ENCODE peak calls at places on chromosomes 13 and 19, in nine cellular contexts. F, M, U, K, J, N, H, X and E are unnamed samples.
A peak's percentile ranks its signal among the peaks of the same experiment; 100 is the strongest.

GRCh38 chr19:3285647-3286176 is 61.3 kb downstream of the CELF5 start:
- DNase-seq in F (peak; percentile 77), M (no peak), U (no peak), K (peak; percentile 87), J (no peak), N (no peak), H (no peak), X (peak; percentile 5), E (no peak)

GRCh38 chr19:2734589-2735288 is 5.1 kb downstream of the SLC39A3 start:
- DNase-seq in F (peak; percentile 17), M (no peak), U (no peak), K (no peak), J (no peak), N (no peak), H (no peak), X (no peak), E (no peak)

GRCh38 chr13:74768521-74769090 is 634.4 kb upstream of the KLF12 start:
- DNase-seq in F (no peak), M (no peak), U (no peak), K (no peak), J (no peak), N (no peak), H (no peak), X (no peak), E (no peak)

GRCh38 chr13:87122551-87122950 is 548.6 kb upstream of the SLITRK5 start:
- DNase-seq in F (no peak), M (no peak), U (no peak), K (no peak), J (no peak), N (no peak), H (peak; percentile 76), X (peak; percentile 61), E (no peak)

GRCh38 chr13:43339843-43340550 is 316.6 kb downstream of the DNAJC15 start:
- DNase-seq in F (no peak), M (no peak), U (no peak), K (no peak), J (no peak), N (no peak), H (peak; percentile 49), X (no peak), E (no peak)

GRCh38 chr13:74325106-74325505 is 190.9 kb upstream of the KLF12 start:
- DNase-seq in F (peak; percentile 69), M (no peak), U (peak; percentile 18), K (no peak), J (no peak), N (no peak), H (peak; percentile 59), X (peak; percentile 84), E (peak; percentile 35)

GRCh38 chr13:71412231-71412630 is 454.8 kb downstream of the DACH1 start:
- DNase-seq in F (no peak), M (no peak), U (no peak), K (no peak), J (no peak), N (no peak), H (no peak), X (peak; percentile 54), E (no peak)

GRCh38 chr19:29622191-29623070 is 16.3 kb downstream of the POP4 start:
- DNase-seq in F (no peak), M (no peak), U (no peak), K (no peak), J (no peak), N (no peak), H (no peak), X (no peak), E (no peak)

GRCh38 chr19:4744451-4745170 is 21.0 kb upstream of the DPP9 start:
- DNase-seq in F (no peak), M (no peak), U (peak; percentile 64), K (no peak), J (no peak), N (no peak), H (peak; percentile 97), X (peak; percentile 94), E (no peak)

GRCh38 chr19:46366620-46367277 is 19.9 kb downstream of the PPP5C start:
- DNase-seq in F (no peak), M (no peak), U (no peak), K (no peak), J (no peak), N (no peak), H (no peak), X (no peak), E (no peak)

GRCh38 chr19:58483776-58484175 is 7.6 kb downstream of the ZNF446 start:
- DNase-seq in F (no peak), M (no peak), U (no peak), K (no peak), J (no peak), N (no peak), H (no peak), X (no peak), E (no peak)

GRCh38 chr13:45468676-45469075 is 3.9 kb downstream of the COG3 start:
- DNase-seq in F (no peak), M (no peak), U (no peak), K (no peak), J (no peak), N (no peak), H (peak; percentile 17), X (no peak), E (no peak)

GRCh38 chr13:22009500-22009899 is 338.6 kb downstream of the FGF9 start:
- DNase-seq in F (no peak), M (no peak), U (no peak), K (no peak), J (no peak), N (no peak), H (no peak), X (no peak), E (no peak)
- H3K27me3 ChIP-seq in F (no peaks in the 10 kb centered on the region), M (no peaks in the 10 kb centered on the region), U (no peaks in the 10 kb centered on the region), K (no peaks in the 10 kb centered on the region), J (no peaks in the 10 kb centered on the region), N (no peaks in the 10 kb centered on the region), H (no peaks in the 10 kb centered on the region), X (no peaks in the 10 kb centered on the region), E (no peaks in the 10 kb centered on the region)

GRCh38 chr19:34996978-34997640 is 3.0 kb upstream of the GRAMD1A start:
- DNase-seq in F (no peak), M (peak; percentile 14), U (no peak), K (no peak), J (no peak), N (no peak), H (no peak), X (no peak), E (no peak)

GRCh38 chr19:34999498-35000337 is at the start of gene GRAMD1A:
- DNase-seq in F (peak; percentile 85), M (peak; percentile 94), U (peak; percentile 88), K (peak; percentile 82), J (peak; percentile 41), N (peak; percentile 90), H (peak; percentile 92), X (peak; percentile 87), E (peak; percentile 92)

GRCh38 chr19:35000338-35000646 is 169 bp downstream of the GRAMD1A start:
- DNase-seq in F (no peak), M (no peak), U (no peak), K (no peak), J (no peak), N (no peak), H (no peak), X (no peak), E (no peak)

GRCh38 chr19:35000647-35001501 is 751 bp downstream of the GRAMD1A start:
- DNase-seq in F (peak; percentile 33), M (peak; percentile 87), U (peak; percentile 38), K (no peak), J (no peak), N (no peak), H (peak; percentile 62), X (peak; percentile 61), E (no peak)

GRCh38 chr19:34998777-34999497 is 1.2 kb upstream of the GRAMD1A start:
- DNase-seq in F (no peak), M (peak; percentile 37), U (no peak), K (no peak), J (no peak), N (no peak), H (no peak), X (no peak), E (no peak)
- H3K4me1 ChIP-seq in F (no peaks in the 10 kb centered on the region), M (peaks cover 24% of the 10 kb centered on the region), U (peaks cover 16% of the 10 kb centered on the region), K (peaks cover 18% of the 10 kb centered on the region), J (peaks cover 73% of the 10 kb centered on the region), N (peaks cover 91% of the 10 kb centered on the region), H (peaks cover 8% of the 10 kb centered on the region), X (peaks cover 5% of the 10 kb centered on the region), E (peaks cover 88% of the 10 kb centered on the region)

DNA sequence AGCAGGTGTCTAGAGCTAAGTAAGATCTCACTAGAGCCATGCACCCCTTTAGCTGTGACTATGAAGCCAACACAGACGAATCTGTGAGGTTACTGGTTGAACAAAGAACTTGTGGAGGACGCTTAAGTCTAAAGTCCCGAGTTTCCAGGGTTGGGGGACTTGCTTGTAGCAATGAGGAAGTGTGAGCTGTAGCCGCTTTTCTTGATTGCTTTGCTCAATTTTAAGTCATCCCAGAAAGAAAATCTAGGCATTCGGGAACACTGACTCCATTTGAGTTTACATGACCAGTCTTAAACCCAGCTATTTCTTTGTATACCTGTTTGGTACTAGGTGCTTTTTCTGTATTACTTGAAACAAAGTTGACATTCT is 1.7 kb downstream of the GPC5 start:
- DNase-seq in F (no peak), M (no peak), U (no peak), K (no peak), J (no peak), N (no peak), H (no peak), X (no peak), E (no peak)
- H3K27me3 ChIP-seq in F (no peaks in the 10 kb centered on the region), M (no peaks in the 10 kb centered on the region), U (peaks cover 62% of the 10 kb centered on the region), K (peaks cover 18% of the 10 kb centered on the region), J (no peaks in the 10 kb centered on the region), N (peaks cover 52% of the 10 kb centered on the region), H (peaks cover 61% of the 10 kb centered on the region), X (peaks cover 12% of the 10 kb centered on the region), E (peaks cover 47% of the 10 kb centered on the region)

DNA sequence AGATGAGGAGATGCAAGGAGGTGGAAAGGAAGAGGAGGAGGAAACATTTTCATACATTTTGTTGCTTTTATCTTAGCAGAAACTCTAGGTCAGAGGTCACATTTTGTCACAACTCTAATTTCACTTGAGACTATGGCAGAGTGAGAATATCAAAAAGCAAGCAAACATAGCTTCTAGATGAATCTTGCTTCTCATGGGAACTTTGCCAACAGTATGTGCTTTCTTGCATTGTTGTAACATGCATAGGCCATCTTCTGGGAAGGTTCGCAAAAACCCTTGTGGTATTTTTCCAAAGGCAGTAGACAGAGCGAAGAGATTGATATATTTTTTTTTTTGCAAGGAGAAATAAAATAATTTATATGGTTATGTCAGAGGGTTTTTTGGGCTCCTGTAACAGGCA is 291.3 kb downstream of the MTUS2 start:
- DNase-seq in F (no peak), M (no peak), U (no peak), K (no peak), J (no peak), N (no peak), H (peak; percentile 4), X (no peak), E (no peak)
- H3K4me1 ChIP-seq in F (no peaks in the 10 kb centered on the region), M (no peaks in the 10 kb centered on the region), U (no peaks in the 10 kb centered on the region), K (peaks cover 2% of the 10 kb centered on the region), J (peaks cover 57% of the 10 kb centered on the region), N (peaks cover 20% of the 10 kb centered on the region), H (no peaks in the 10 kb centered on the region), X (no peaks in the 10 kb centered on the region), E (peaks cover 23% of the 10 kb centered on the region)

DNA sequence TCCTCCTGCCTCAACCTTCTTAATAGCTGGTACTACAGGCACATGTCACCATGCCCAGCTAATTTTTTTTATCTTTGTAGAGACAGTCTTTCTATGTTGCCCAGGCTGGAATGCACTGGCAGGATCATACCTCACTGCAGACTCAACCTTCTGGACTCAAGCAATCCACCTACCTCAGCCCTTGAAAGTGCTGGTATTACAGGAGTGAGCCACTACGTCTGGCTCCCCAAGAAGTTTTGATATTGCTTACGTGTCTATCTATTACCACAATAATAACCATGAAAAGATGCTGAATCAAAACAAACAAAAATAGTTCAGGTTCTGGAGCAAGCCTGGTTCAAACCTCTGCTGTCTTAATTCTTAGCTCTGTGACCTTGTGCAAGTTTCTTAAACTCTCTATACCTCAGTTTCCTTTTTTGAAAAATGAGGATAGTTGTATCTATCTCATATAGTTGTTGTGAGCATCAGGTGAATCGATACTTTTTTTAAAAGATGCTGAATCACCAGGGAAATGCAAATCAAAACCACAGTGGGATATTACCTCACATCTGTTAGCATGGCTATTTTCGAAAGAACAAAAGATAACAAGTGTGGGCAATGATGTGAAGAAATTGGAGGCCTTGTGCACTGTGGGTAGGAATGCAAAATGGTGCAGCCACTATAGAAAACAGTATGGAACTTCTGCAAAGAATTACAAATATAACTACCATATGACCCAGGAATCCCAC is 19.0 kb upstream of the LEUTX start:
- DNase-seq in F (no peak), M (no peak), U (no peak), K (no peak), J (no peak), N (no peak), H (no peak), X (no peak), E (no peak)
- H3K27me3 ChIP-seq in F (peaks cover 19% of the 10 kb centered on the region), M (no peaks in the 10 kb centered on the region), U (peaks cover 69% of the 10 kb centered on the region), K (no peaks in the 10 kb centered on the region), J (no peaks in the 10 kb centered on the region), N (peaks cover 64% of the 10 kb centered on the region), H (peaks cover under 1% of the 10 kb centered on the region), X (no peaks in the 10 kb centered on the region), E (peaks cover 39% of the 10 kb centered on the region)